ENCODE peak calls at places on chromosome 7, in nine cellular contexts. One of them, this sample, is unnamed.

GRCh38 chr7:9280088-9280487 is 846.7 kb downstream of the NXPH1 start:
- DNase-seq in D341Med: no peak
- DNase-seq in T-helper 1 cell: no peak
- DNase-seq in transverse colon: no peak
- DNase-seq in posterior vena cava: no peak
- DNase-seq in stimulated activated CD8-positive, alpha-beta memory T cell treated with anti-CD3 and anti-CD28 coated beads, Interleukin-15, amount 100 ng/mL, for 24 hours: no peak
- DNase-seq in HT-29: no peak
- DNase-seq in tibial artery: no peak
- DNase-seq in epithelial cell of esophagus: no peak
- DNase-seq in this sample: no peak

GRCh38 chr7:64087501-64087900 is 42.3 kb downstream of the ZNF727 start:
- DNase-seq in D341Med: no peak
- DNase-seq in T-helper 1 cell: no peak
- DNase-seq in transverse colon: no peak
- DNase-seq in posterior vena cava: no peak
- DNase-seq in stimulated activated CD8-positive, alpha-beta memory T cell treated with anti-CD3 and anti-CD28 coated beads, Interleukin-15, amount 100 ng/mL, for 24 hours: no peak
- DNase-seq in HT-29: no peak
- DNase-seq in tibial artery: no peak
- DNase-seq in epithelial cell of esophagus: no peak
- DNase-seq in this sample: no peak

GRCh38 chr7:157651366-157652160 is 314.8 kb downstream of the DNAJB6 start:
- DNase-seq in D341Med: no peak
- DNase-seq in T-helper 1 cell: no peak
- DNase-seq in transverse colon: no peak
- DNase-seq in posterior vena cava: peak; percentile 54
- DNase-seq in stimulated activated CD8-positive, alpha-beta memory T cell treated with anti-CD3 and anti-CD28 coated beads, Interleukin-15, amount 100 ng/mL, for 24 hours: no peak
- DNase-seq in HT-29: no peak
- DNase-seq in tibial artery: peak; percentile 33
- DNase-seq in epithelial cell of esophagus: no peak
- DNase-seq in this sample: no peak

GRCh38 chr7:33698006-33698405 is 207.3 kb upstream of the BMPER start:
- DNase-seq in D341Med: no peak
- DNase-seq in T-helper 1 cell: no peak
- DNase-seq in transverse colon: no peak
- DNase-seq in posterior vena cava: no peak
- DNase-seq in stimulated activated CD8-positive, alpha-beta memory T cell treated with anti-CD3 and anti-CD28 coated beads, Interleukin-15, amount 100 ng/mL, for 24 hours: no peak
- DNase-seq in HT-29: no peak
- DNase-seq in tibial artery: no peak
- DNase-seq in epithelial cell of esophagus: no peak
- DNase-seq in this sample: no peak

GRCh38 chr7:92633211-92633906 is 43.2 kb upstream of the FAM133B start:
- DNase-seq in D341Med: no peak
- DNase-seq in T-helper 1 cell: no peak
- DNase-seq in transverse colon: no peak
- DNase-seq in posterior vena cava: no peak
- DNase-seq in stimulated activated CD8-positive, alpha-beta memory T cell treated with anti-CD3 and anti-CD28 coated beads, Interleukin-15, amount 100 ng/mL, for 24 hours: no peak
- DNase-seq in HT-29: peak; percentile 91
- DNase-seq in tibial artery: no peak
- DNase-seq in epithelial cell of esophagus: peak; percentile 89
- DNase-seq in this sample: no peak

GRCh38 chr7:158083526-158084310 is 503.9 kb downstream of the PTPRN2 start:
- DNase-seq in D341Med: no peak
- DNase-seq in T-helper 1 cell: no peak
- DNase-seq in transverse colon: no peak
- DNase-seq in posterior vena cava: peak; percentile 66
- DNase-seq in stimulated activated CD8-positive, alpha-beta memory T cell treated with anti-CD3 and anti-CD28 coated beads, Interleukin-15, amount 100 ng/mL, for 24 hours: no peak
- DNase-seq in HT-29: no peak
- DNase-seq in tibial artery: peak; percentile 41
- DNase-seq in epithelial cell of esophagus: no peak
- DNase-seq in this sample: no peak

GRCh38 chr7:149883452-149883861 is 9.7 kb downstream of the ATP6V0E2 start:
- DNase-seq in D341Med: peak; percentile 77
- DNase-seq in T-helper 1 cell: no peak
- DNase-seq in transverse colon: peak; percentile 63
- DNase-seq in posterior vena cava: peak; percentile 88
- DNase-seq in stimulated activated CD8-positive, alpha-beta memory T cell treated with anti-CD3 and anti-CD28 coated beads, Interleukin-15, amount 100 ng/mL, for 24 hours: no peak
- DNase-seq in HT-29: peak; percentile 75
- DNase-seq in tibial artery: no peak
- DNase-seq in epithelial cell of esophagus: peak; percentile 19
- DNase-seq in this sample: peak; percentile 31

GRCh38 chr7:77538186-77538907 is 1.3 kb downstream of the PTPN12 start:
- DNase-seq in D341Med: peak; percentile 73
- DNase-seq in T-helper 1 cell: no peak
- DNase-seq in transverse colon: peak; percentile 89
- DNase-seq in posterior vena cava: peak; percentile 95
- DNase-seq in stimulated activated CD8-positive, alpha-beta memory T cell treated with anti-CD3 and anti-CD28 coated beads, Interleukin-15, amount 100 ng/mL, for 24 hours: no peak
- DNase-seq in HT-29: peak; percentile 97
- DNase-seq in tibial artery: peak; percentile 93
- DNase-seq in epithelial cell of esophagus: peak; percentile 95
- DNase-seq in this sample: no peak

GRCh38 chr7:27943261-27943660 is 203.3 kb downstream of the TAX1BP1 start:
- DNase-seq in D341Med: no peak
- DNase-seq in T-helper 1 cell: no peak
- DNase-seq in transverse colon: no peak
- DNase-seq in posterior vena cava: no peak
- DNase-seq in stimulated activated CD8-positive, alpha-beta memory T cell treated with anti-CD3 and anti-CD28 coated beads, Interleukin-15, amount 100 ng/mL, for 24 hours: no peak
- DNase-seq in HT-29: no peak
- DNase-seq in tibial artery: no peak
- DNase-seq in epithelial cell of esophagus: no peak
- DNase-seq in this sample: no peak

GRCh38 chr7:38211940-38212339 is 33.9 kb downstream of the STARD3NL start:
- DNase-seq in D341Med: no peak
- DNase-seq in T-helper 1 cell: no peak
- DNase-seq in transverse colon: no peak
- DNase-seq in posterior vena cava: no peak
- DNase-seq in stimulated activated CD8-positive, alpha-beta memory T cell treated with anti-CD3 and anti-CD28 coated beads, Interleukin-15, amount 100 ng/mL, for 24 hours: no peak
- DNase-seq in HT-29: no peak
- DNase-seq in tibial artery: no peak
- DNase-seq in epithelial cell of esophagus: no peak
- DNase-seq in this sample: no peak

GRCh38 chr7:762891-763290 is 35.8 kb upstream of the PRKAR1B start:
- DNase-seq in D341Med: no peak
- DNase-seq in T-helper 1 cell: no peak
- DNase-seq in transverse colon: no peak
- DNase-seq in posterior vena cava: no peak
- DNase-seq in stimulated activated CD8-positive, alpha-beta memory T cell treated with anti-CD3 and anti-CD28 coated beads, Interleukin-15, amount 100 ng/mL, for 24 hours: no peak
- DNase-seq in HT-29: no peak
- DNase-seq in tibial artery: no peak
- DNase-seq in epithelial cell of esophagus: no peak
- DNase-seq in this sample: no peak

GRCh38 chr7:112266595-112267270 is 60.2 kb downstream of the ZNF277 start:
- DNase-seq in D341Med: no peak
- DNase-seq in T-helper 1 cell: no peak
- DNase-seq in transverse colon: no peak
- DNase-seq in posterior vena cava: no peak
- DNase-seq in stimulated activated CD8-positive, alpha-beta memory T cell treated with anti-CD3 and anti-CD28 coated beads, Interleukin-15, amount 100 ng/mL, for 24 hours: no peak
- DNase-seq in HT-29: no peak
- DNase-seq in tibial artery: no peak
- DNase-seq in epithelial cell of esophagus: peak; percentile 33
- DNase-seq in this sample: no peak

GRCh38 chr7:150336746-150337145 is 4.7 kb downstream of the RARRES2 start:
- DNase-seq in D341Med: peak; percentile 22
- DNase-seq in T-helper 1 cell: no peak
- DNase-seq in transverse colon: no peak
- DNase-seq in posterior vena cava: no peak
- DNase-seq in stimulated activated CD8-positive, alpha-beta memory T cell treated with anti-CD3 and anti-CD28 coated beads, Interleukin-15, amount 100 ng/mL, for 24 hours: no peak
- DNase-seq in HT-29: no peak
- DNase-seq in tibial artery: no peak
- DNase-seq in epithelial cell of esophagus: no peak
- DNase-seq in this sample: no peak

GRCh38 chr7:56105508-56105907 is 768 bp downstream of the CHCHD2 start:
- DNase-seq in D341Med: no peak
- DNase-seq in T-helper 1 cell: no peak
- DNase-seq in transverse colon: peak; percentile 29
- DNase-seq in posterior vena cava: peak; percentile 8
- DNase-seq in stimulated activated CD8-positive, alpha-beta memory T cell treated with anti-CD3 and anti-CD28 coated beads, Interleukin-15, amount 100 ng/mL, for 24 hours: no peak
- DNase-seq in HT-29: peak; percentile 69
- DNase-seq in tibial artery: no peak
- DNase-seq in epithelial cell of esophagus: peak; percentile 86
- DNase-seq in this sample: peak; percentile 16